ENCODE peak calls at places on chromosomes 16 and 17, in seven cellular contexts. O is GM23248; X is adrenal gland; U is CD8-positive, alpha-beta memory T cell; Z is pancreas; P is heart left ventricle; R is effector memory CD4-positive, alpha-beta T cell. H is an unnamed sample.
A peak's percentile ranks its signal among the peaks of the same experiment; 100 is the strongest.

GRCh38 chr16:51418258-51418657 is 267.2 kb upstream of the SALL1 start:
- DNase-seq in O (no peak), P (no peak), R (no peak), U (no peak), X (no peak), Z (no peak), H (no peak)

GRCh38 chr17:63289931-63290330 is 156.2 kb downstream of the CYB561 start:
- DNase-seq in Z (no peak), P (no peak), X (no peak), O (no peak), R (no peak), U (no peak), H (no peak)

GRCh38 chr17:41029633-41030245 is at the start of gene KRTAP1-4:
- DNase-seq in U (no peak), O (no peak), X (no peak), P (peak; percentile 30), R (no peak), Z (peak; percentile 42), H (no peak)

GRCh38 chr16:28873543-28874201 is 4.6 kb upstream of the ATP2A1 start:
- DNase-seq in X (no peak), P (no peak), O (peak; percentile 43), Z (no peak), R (peak; percentile 38), U (peak; percentile 49), H (no peak)

GRCh38 chr17:43524945-43525575 is 21.1 kb downstream of the ETV4 start:
- DNase-seq in P (no peak), X (no peak), U (no peak), Z (no peak), R (no peak), O (peak; percentile 29), H (no peak)

GRCh38 chr17:78263063-78263735 is 31.8 kb downstream of the TMEM235 start:
- DNase-seq in U (no peak), R (no peak), P (peak; percentile 79), O (no peak), X (peak; percentile 59), Z (peak; percentile 57), H (no peak)

GRCh38 chr16:50861926-50862325 is 120.0 kb downstream of the CYLD start:
- DNase-seq in P (no peak), Z (no peak), X (no peak), R (no peak), O (peak; percentile 68), U (no peak), H (no peak)

GRCh38 chr17:46162871-46163270 is 30.4 kb downstream of the KANSL1 start:
- DNase-seq in P (no peak), Z (no peak), U (no peak), R (no peak), X (no peak), O (no peak), H (no peak)

GRCh38 chr16:1812732-1813163 is 13.9 kb downstream of the HAGH start:
- DNase-seq in P (no peak), R (no peak), X (peak; percentile 67), U (peak; percentile 21), O (peak; percentile 80), Z (peak; percentile 87), H (peak; percentile 92)

GRCh38 chr17:48294193-48294909 is 135.7 kb downstream of the SKAP1 start:
- DNase-seq in U (peak; percentile 41), Z (no peak), X (no peak), R (no peak), O (no peak), P (no peak), H (no peak)

GRCh38 chr16:10514369-10515055 is 65.9 kb downstream of the EMP2 start:
- DNase-seq in Z (no peak), R (peak; percentile 29), X (peak; percentile 80), O (peak; percentile 76), P (no peak), U (peak; percentile 43), H (peak; percentile 70)

GRCh38 chr17:48593840-48594411 is 347 bp upstream of the HOXB5 start:
- DNase-seq in P (peak; percentile 89), Z (peak; percentile 91), R (peak; percentile 68), X (peak; percentile 84), U (peak; percentile 70), O (peak; percentile 87), H (peak; percentile 80)

GRCh38 chr16:13083687-13084086 is 182.3 kb downstream of the SHISA9 start:
- DNase-seq in O (no peak), R (no peak), U (no peak), X (no peak), P (no peak), Z (no peak), H (no peak)

GRCh38 chr17:59366773-59367656 is 35.6 kb downstream of the YPEL2 start:
- DNase-seq in P (no peak), R (no peak), Z (peak; percentile 69), U (no peak), X (peak; percentile 44), O (peak; percentile 67), H (peak; percentile 83)
- H3K4me1 ChIP-seq in P (peaks cover 48% of the 10 kb centered on the region), R (peaks cover 60% of the 10 kb centered on the region), Z (peaks cover 80% of the 10 kb centered on the region), U (peaks cover 79% of the 10 kb centered on the region), X (peaks cover 58% of the 10 kb centered on the region), O (peaks cover 57% of the 10 kb centered on the region), H (peaks cover 96% of the 10 kb centered on the region)

DNA sequence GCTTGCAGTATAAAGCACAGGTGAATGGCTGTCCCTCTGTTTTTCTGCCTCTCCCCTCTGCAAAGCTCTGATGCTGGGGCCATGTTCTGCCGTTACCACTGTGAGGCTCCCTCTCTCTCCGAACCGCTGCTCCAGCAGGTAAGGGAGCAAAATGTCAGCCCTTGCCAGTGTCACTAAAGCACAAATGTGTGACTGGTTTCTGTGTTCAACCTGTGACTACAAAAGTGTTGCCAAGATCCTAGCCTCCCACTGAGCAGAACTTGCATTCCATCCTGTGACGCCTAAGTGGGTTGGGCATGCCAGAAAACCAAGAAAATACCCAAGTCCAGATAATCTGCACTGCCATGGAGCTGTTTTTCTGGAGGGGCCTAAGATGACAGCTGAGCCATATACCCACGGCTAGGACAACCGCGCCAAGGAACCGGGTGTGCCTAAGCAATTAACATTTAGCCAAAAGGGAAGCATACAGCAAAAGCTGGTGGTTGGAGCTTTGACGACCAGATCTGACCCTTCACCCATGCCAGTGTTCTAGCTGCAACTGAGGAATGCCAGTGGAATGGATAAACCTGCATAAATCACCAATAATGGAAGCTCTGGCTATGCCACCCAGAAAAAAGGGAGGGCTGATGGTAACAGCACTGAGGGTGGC is 35.0 kb downstream of the PSME3IP1 start:
- DNase-seq in Z (no peak), R (no peak), X (no peak), O (no peak), U (no peak), P (no peak), H (no peak)
- H3K4me1 ChIP-seq in Z (no peaks in the 10 kb centered on the region), R (no peaks in the 10 kb centered on the region), X (no peaks in the 10 kb centered on the region), O (peaks cover 13% of the 10 kb centered on the region), U (peaks cover 2% of the 10 kb centered on the region), P (peaks cover 5% of the 10 kb centered on the region), H (no peaks in the 10 kb centered on the region)

GRCh38 chr16:81778231-81778630 is 860 bp upstream of the PLCG2 start:
- DNase-seq in Z (no peak), R (no peak), U (no peak), O (no peak), P (no peak), X (no peak), H (no peak)

GRCh38 chr16:81778861-81779539 is at the start of gene PLCG2:
- DNase-seq in P (peak; percentile 89), Z (peak; percentile 88), R (peak; percentile 38), U (peak; percentile 73), O (peak; percentile 61), X (peak; percentile 68), H (peak; percentile 40)

GRCh38 chr16:81770008-81770407 is 9.1 kb upstream of the PLCG2 start:
- DNase-seq in O (no peak), R (no peak), X (no peak), U (no peak), Z (no peak), P (no peak), H (no peak)

GRCh38 chr16:81775570-81775969 is 3.5 kb upstream of the PLCG2 start:
- DNase-seq in U (no peak), X (no peak), R (no peak), Z (no peak), P (no peak), O (no peak), H (no peak)

GRCh38 chr16:81774348-81774747 is 4.7 kb upstream of the PLCG2 start:
- DNase-seq in X (no peak), Z (no peak), R (no peak), U (no peak), P (no peak), O (no peak), H (no peak)
- H3K4me1 ChIP-seq in X (no peaks in the 10 kb centered on the region), Z (no peaks in the 10 kb centered on the region), R (no peaks in the 10 kb centered on the region), U (no peaks in the 10 kb centered on the region), P (no peaks in the 10 kb centered on the region), O (no peaks in the 10 kb centered on the region), H (no peaks in the 10 kb centered on the region)

DNA sequence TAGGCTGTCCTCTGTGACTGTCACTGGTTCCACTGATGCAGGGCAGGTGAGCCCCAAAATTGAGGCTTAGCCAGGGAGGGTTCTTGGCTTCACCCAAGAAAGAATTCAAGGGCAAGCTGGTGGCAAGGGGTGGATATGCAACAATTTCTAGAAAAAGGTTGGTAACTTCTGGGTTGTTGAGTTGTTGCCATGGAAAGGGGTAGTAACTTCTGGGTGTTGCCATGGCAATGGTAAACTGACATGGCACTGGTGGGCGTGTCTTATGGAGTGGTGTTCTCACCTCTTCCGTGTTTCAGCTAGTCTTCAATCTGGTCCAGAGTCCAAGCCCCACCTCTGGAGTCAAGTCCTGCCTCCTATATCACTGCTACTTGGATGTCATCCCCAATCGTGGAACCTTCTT is 9.5 kb upstream of the GUCY2D start:
- DNase-seq in U (no peak), P (no peak), Z (no peak), R (no peak), X (no peak), O (no peak), H (no peak)
- H3K4me1 ChIP-seq in U (peaks cover 14% of the 10 kb centered on the region), P (no peaks in the 10 kb centered on the region), Z (no peaks in the 10 kb centered on the region), R (peaks cover 7% of the 10 kb centered on the region), X (peaks cover 6% of the 10 kb centered on the region), O (no peaks in the 10 kb centered on the region), H (peaks cover 5% of the 10 kb centered on the region)

DNA sequence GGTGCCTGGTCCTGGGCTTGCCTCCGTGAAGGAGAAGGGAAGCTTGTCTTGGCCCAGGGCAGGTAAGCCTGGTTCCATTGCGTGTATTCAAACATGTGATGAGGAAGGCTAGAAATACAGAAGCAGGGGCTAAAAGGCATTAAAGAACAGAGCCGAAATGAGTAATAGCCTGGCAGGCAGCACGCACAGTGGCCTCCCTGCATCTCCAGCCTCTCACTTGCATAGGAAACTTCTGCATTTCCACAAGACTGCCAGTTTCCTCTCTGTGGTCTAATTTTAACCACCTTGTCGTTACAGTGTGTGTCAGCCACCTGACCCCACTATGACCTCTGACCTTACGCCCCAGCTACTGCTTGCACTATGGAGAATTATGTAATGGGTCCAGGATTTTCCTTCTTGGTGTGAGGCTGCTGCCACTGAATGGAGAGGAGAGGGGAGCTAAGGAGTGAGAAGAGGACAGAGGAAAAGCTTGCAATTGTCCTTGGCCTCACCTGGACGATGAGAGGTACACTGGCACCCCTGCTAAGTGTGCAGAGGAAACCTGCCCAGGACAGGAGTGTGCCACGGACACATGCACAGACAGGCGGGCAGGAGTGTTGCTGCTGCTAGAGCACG is 32.8 kb downstream of the HIC1 start:
- DNase-seq in U (peak; percentile 32), O (peak; percentile 54), P (no peak), X (peak; percentile 71), Z (no peak), R (peak; percentile 21), H (no peak)
- H3K4me1 ChIP-seq in U (peaks cover 39% of the 10 kb centered on the region), O (peaks cover 56% of the 10 kb centered on the region), P (peaks cover 22% of the 10 kb centered on the region), X (peaks cover 42% of the 10 kb centered on the region), Z (no peaks in the 10 kb centered on the region), R (peaks cover 29% of the 10 kb centered on the region), H (peaks cover 81% of the 10 kb centered on the region)

DNA sequence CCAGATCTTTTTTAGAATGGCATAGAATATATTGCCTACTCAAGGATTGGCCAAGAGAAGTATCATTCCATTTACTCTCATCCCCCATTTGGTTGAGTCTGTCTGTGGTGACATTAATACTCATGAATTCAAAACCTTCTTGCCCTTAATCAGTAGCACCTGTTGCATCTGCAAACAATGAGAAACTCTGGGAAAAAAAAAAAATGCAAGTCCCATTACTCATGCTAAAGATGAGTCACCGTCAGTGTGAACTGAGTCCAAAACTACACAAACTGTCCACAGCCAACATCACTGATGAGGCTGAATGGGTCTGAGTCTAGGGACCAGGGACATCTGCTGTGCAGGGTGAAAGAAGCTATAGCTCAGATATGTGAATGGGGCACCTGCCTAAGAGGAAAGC is 96.9 kb upstream of the ADAMTS18 start:
- DNase-seq in U (no peak), O (peak; percentile 90), R (no peak), P (no peak), X (no peak), Z (no peak), H (no peak)
- H3K4me1 ChIP-seq in U (no peaks in the 10 kb centered on the region), O (peaks cover 4% of the 10 kb centered on the region), R (no peaks in the 10 kb centered on the region), P (no peaks in the 10 kb centered on the region), X (no peaks in the 10 kb centered on the region), Z (no peaks in the 10 kb centered on the region), H (no peaks in the 10 kb centered on the region)

H was measured in cardiac muscle cell.